ENCODE peak calls at places on chromosomes 13 and 19, in five cellular contexts. X, B, W, C and I are unnamed samples.

GRCh38 chr13:50923272-50923671 is 13.7 kb downstream of the RNASEH2B start:
- DNase-seq in B (peak), C (no peak), W (no peak), X (no peak), I (no peak)

GRCh38 chr13:71290963-71291937 is 575.8 kb downstream of the DACH1 start:
- DNase-seq in C (no peak), B (peak), X (no peak), W (no peak), I (no peak)

GRCh38 chr19:19403373-19403901 is 2.0 kb upstream of the GATAD2A start:
- DNase-seq in B (peak), X (no peak), C (no peak), W (no peak), I (no peak)

GRCh38 chr13:39279077-39279476 is 240.8 kb downstream of the NHLRC3 start:
- DNase-seq in B (no peak), C (no peak), X (no peak), W (no peak), I (no peak)

GRCh38 chr13:109160357-109160756 is 530.9 kb downstream of the MYO16 start:
- DNase-seq in X (no peak), C (no peak), B (no peak), W (no peak), I (no peak)

GRCh38 chr19:35352177-35352447 is 4.4 kb downstream of the FFAR1 start:
- DNase-seq in X (no peak), C (no peak), W (no peak), B (no peak), I (no peak)

GRCh38 chr13:43626994-43627393 is 159.8 kb downstream of the ENOX1 start:
- DNase-seq in C (no peak), X (no peak), B (no peak), W (no peak), I (no peak)

GRCh38 chr19:10408511-10409291 is 5.4 kb upstream of the CDC37 start:
- DNase-seq in X (peak), B (no peak), C (no peak), W (no peak), I (peak)

GRCh38 chr19:42143341-42144234 is 11.3 kb upstream of the POU2F2 start:
- DNase-seq in B (peak), X (no peak), W (no peak), C (no peak), I (no peak)

GRCh38 chr13:100808330-100808729 is 133.7 kb upstream of the TMTC4 start:
- DNase-seq in X (no peak), C (no peak), W (no peak), B (no peak), I (no peak)

GRCh38 chr13:112545866-112546265 is 42.1 kb downstream of the TUBGCP3 start:
- DNase-seq in C (no peak), X (no peak), W (no peak), B (peak), I (no peak)

GRCh38 chr19:5913739-5914357 is at the start of gene CAPS:
- DNase-seq in X (no peak), W (peak), C (no peak), B (peak), I (peak)

GRCh38 chr13:20702945-20703784 is at the start of gene IL17D:
- DNase-seq in X (peak), W (no peak), C (no peak), B (peak), I (no peak)

GRCh38 chr19:15563325-15563794 is 51.7 kb upstream of the CYP4F8 start:
- DNase-seq in B (no peak), C (no peak), X (no peak), W (peak), I (peak)

GRCh38 chr13:111460548-111461444 is 140.4 kb downstream of the TEX29 start:
- DNase-seq in B (peak), C (no peak), W (no peak), X (no peak), I (no peak)

GRCh38 chr13:90402613-90403012 is 944.9 kb upstream of the MIR17HG start:
- DNase-seq in C (no peak), W (no peak), B (no peak), X (no peak), I (no peak)

GRCh38 chr19:4140237-4140711 is 13.2 kb upstream of the CREB3L3 start:
- DNase-seq in W (no peak), X (peak), B (peak), C (no peak), I (no peak)

GRCh38 chr19:739998-740715 is 10.8 kb upstream of the MISP start:
- DNase-seq in C (no peak), W (no peak), X (no peak), B (no peak), I (no peak)

GRCh38 chr13:60427285-60427684 is 30.3 kb downstream of the TDRD3 start:
- DNase-seq in B (no peak), C (no peak), W (no peak), X (no peak), I (no peak)

GRCh38 chr19:8988204-8988603 is 22.0 kb downstream of the MUC16 start:
- DNase-seq in X (no peak), W (no peak), C (no peak), B (no peak), I (no peak)

GRCh38 chr19:55464669-55465068 is at the start of gene C19orf85:
- DNase-seq in W (no peak), B (no peak), X (no peak), C (no peak), I (no peak)

GRCh38 chr19:6811906-6812305 is 39.4 kb downstream of the VAV1 start:
- DNase-seq in B (peak), W (no peak), X (no peak), C (no peak), I (no peak)

GRCh38 chr13:35836476-35836875 is 294.7 kb downstream of the DCLK1 start:
- DNase-seq in W (no peak), C (no peak), B (no peak), X (no peak), I (no peak)

GRCh38 chr13:35838356-35838755 is 292.8 kb downstream of the DCLK1 start:
- DNase-seq in X (no peak), C (no peak), B (peak), W (no peak), I (no peak)

GRCh38 chr19:38425810-38426466 is at the start of gene RASGRP4:
- DNase-seq in B (no peak), X (peak), W (peak), C (no peak), I (peak)

GRCh38 chr13:45073809-45074208 is 46.5 kb upstream of the GTF2F2 start:
- DNase-seq in W (no peak), X (no peak), C (no peak), B (peak), I (no peak)

GRCh38 chr13:72463561-72463960 is 263.9 kb downstream of the MZT1 start:
- DNase-seq in C (no peak), B (no peak), W (no peak), X (no peak), I (no peak)

GRCh38 chr19:10748924-10749434 is 31.1 kb downstream of the DNM2 start:
- DNase-seq in W (peak), C (no peak), B (peak), X (no peak), I (peak)

GRCh38 chr19:37905936-37906867 is at the start of gene WDR87:
- DNase-seq in C (peak), W (no peak), B (peak), X (peak), I (no peak)

GRCh38 chr19:51181377-51181912 is 39.3 kb downstream of the SIGLEC7 start:
- DNase-seq in C (no peak), B (no peak), W (no peak), X (no peak), I (no peak)

GRCh38 chr13:95607363-95607762 is 37.1 kb downstream of the DZIP1 start:
- DNase-seq in W (no peak), X (no peak), B (peak), C (no peak), I (no peak)

GRCh38 chr13:27481766-27482165 is 31.4 kb upstream of the MTIF3 start:
- DNase-seq in C (no peak), B (peak), W (peak), X (no peak), I (peak)

GRCh38 chr19:30584121-30584520 is 211.9 kb downstream of the ZNF536 start:
- DNase-seq in X (no peak), C (no peak), W (no peak), B (no peak), I (no peak)

GRCh38 chr19:35295453-35295791 is 3.5 kb downstream of the MAG start:
- DNase-seq in C (no peak), X (no peak), B (no peak), W (no peak), I (no peak)

GRCh38 chr19:47421844-47422395 is 2.6 kb upstream of the MEIS3 start:
- DNase-seq in C (no peak), W (no peak), B (peak), X (no peak), I (no peak)

GRCh38 chr19:39843919-39844793 is 2.0 kb downstream of the FBL start:
- DNase-seq in W (no peak), B (peak), X (peak), C (no peak), I (no peak)

GRCh38 chr13:114129649-114130062 is 2.8 kb downstream of the RASA3 start:
- DNase-seq in W (no peak), C (no peak), B (peak), X (no peak), I (peak)

GRCh38 chr19:39768334-39768733 is 10.3 kb upstream of the LEUTX start:
- DNase-seq in X (no peak), B (no peak), C (no peak), W (no peak), I (no peak)